ENCODE peak calls at places on chromosomes 5 and 9, in five cellular contexts. One of them, this sample, is unnamed.

GRCh38 chr5:60447488-60447920 is 252.5 kb downstream of the DEPDC1B start:
- DNase-seq in MM.1S: no peak
- DNase-seq in CD8-positive, alpha-beta memory T cell: no peak
- DNase-seq in tibial nerve: no peak
- DNase-seq in aorta: no peak
- DNase-seq in this sample: no peak

GRCh38 chr9:129351642-129352151 is 173.6 kb upstream of the IER5L start:
- DNase-seq in MM.1S: no peak
- DNase-seq in CD8-positive, alpha-beta memory T cell: no peak
- DNase-seq in tibial nerve: no peak
- DNase-seq in aorta: no peak
- DNase-seq in this sample: peak; percentile 78

GRCh38 chr9:7243838-7244237 is 486.1 kb downstream of the KDM4C start:
- DNase-seq in MM.1S: no peak
- DNase-seq in CD8-positive, alpha-beta memory T cell: no peak
- DNase-seq in tibial nerve: no peak
- DNase-seq in aorta: no peak
- DNase-seq in this sample: no peak

GRCh38 chr9:34047864-34048729 is 590 bp downstream of the UBAP2 start:
- DNase-seq in MM.1S: peak; percentile 54
- DNase-seq in CD8-positive, alpha-beta memory T cell: peak; percentile 54
- DNase-seq in tibial nerve: no peak
- DNase-seq in aorta: no peak
- DNase-seq in this sample: peak; percentile 77

GRCh38 chr5:180289433-180289832 is 2.5 kb downstream of the MAPK9 start:
- DNase-seq in MM.1S: no peak
- DNase-seq in CD8-positive, alpha-beta memory T cell: no peak
- DNase-seq in tibial nerve: no peak
- DNase-seq in aorta: no peak
- DNase-seq in this sample: no peak

GRCh38 chr9:124145903-124146575 is 111.7 kb upstream of the NEK6 start:
- DNase-seq in MM.1S: no peak
- DNase-seq in CD8-positive, alpha-beta memory T cell: no peak
- DNase-seq in tibial nerve: no peak
- DNase-seq in aorta: no peak
- DNase-seq in this sample: no peak

GRCh38 chr9:105439428-105439827 is 8.4 kb upstream of the FSD1L start:
- DNase-seq in MM.1S: no peak
- DNase-seq in CD8-positive, alpha-beta memory T cell: no peak
- DNase-seq in tibial nerve: no peak
- DNase-seq in aorta: no peak
- DNase-seq in this sample: no peak

GRCh38 chr5:42944989-42945388 is 95.1 kb downstream of the ANXA2R start:
- DNase-seq in MM.1S: no peak
- DNase-seq in CD8-positive, alpha-beta memory T cell: no peak
- DNase-seq in tibial nerve: no peak
- DNase-seq in aorta: no peak
- DNase-seq in this sample: no peak

GRCh38 chr5:30690931-30691330 is 502.6 kb upstream of the CDH6 start:
- DNase-seq in MM.1S: no peak
- DNase-seq in CD8-positive, alpha-beta memory T cell: no peak
- DNase-seq in tibial nerve: no peak
- DNase-seq in aorta: no peak
- DNase-seq in this sample: no peak

GRCh38 chr9:128884164-128884563 is 2.2 kb downstream of the LRRC8A start:
- DNase-seq in MM.1S: no peak
- DNase-seq in CD8-positive, alpha-beta memory T cell: no peak
- DNase-seq in tibial nerve: no peak
- DNase-seq in aorta: no peak
- DNase-seq in this sample: no peak

GRCh38 chr5:111997308-111998159 is 240.5 kb upstream of the NREP start:
- DNase-seq in MM.1S: no peak
- DNase-seq in CD8-positive, alpha-beta memory T cell: no peak
- DNase-seq in tibial nerve: no peak
- DNase-seq in aorta: no peak
- DNase-seq in this sample: no peak

GRCh38 chr5:27472000-27472763 is 433.8 kb upstream of the CDH9 start:
- DNase-seq in MM.1S: peak; percentile 35
- DNase-seq in CD8-positive, alpha-beta memory T cell: no peak
- DNase-seq in tibial nerve: no peak
- DNase-seq in aorta: no peak
- DNase-seq in this sample: no peak

GRCh38 chr5:132008961-132009680 is 2.3 kb downstream of the ACSL6 start:
- DNase-seq in MM.1S: no peak
- DNase-seq in CD8-positive, alpha-beta memory T cell: no peak
- DNase-seq in tibial nerve: no peak
- DNase-seq in aorta: peak; percentile 36
- DNase-seq in this sample: peak; percentile 28

GRCh38 chr5:109713453-109713852 is 23.7 kb downstream of the MAN2A1 start:
- DNase-seq in MM.1S: no peak
- DNase-seq in CD8-positive, alpha-beta memory T cell: no peak
- DNase-seq in tibial nerve: no peak
- DNase-seq in aorta: no peak
- DNase-seq in this sample: no peak

GRCh38 chr5:109709225-109709624 is 19.5 kb downstream of the MAN2A1 start:
- DNase-seq in MM.1S: no peak
- DNase-seq in CD8-positive, alpha-beta memory T cell: no peak
- DNase-seq in tibial nerve: no peak
- DNase-seq in aorta: no peak
- DNase-seq in this sample: no peak

GRCh38 chr5:109714592-109714991 is 24.9 kb downstream of the MAN2A1 start:
- DNase-seq in MM.1S: no peak
- DNase-seq in CD8-positive, alpha-beta memory T cell: no peak
- DNase-seq in tibial nerve: no peak
- DNase-seq in aorta: no peak
- DNase-seq in this sample: no peak

GRCh38 chr5:109708813-109709212 is 19.1 kb downstream of the MAN2A1 start:
- DNase-seq in MM.1S: no peak
- DNase-seq in CD8-positive, alpha-beta memory T cell: no peak
- DNase-seq in tibial nerve: no peak
- DNase-seq in aorta: no peak
- DNase-seq in this sample: no peak

GRCh38 chr5:109711681-109712080 is 22.0 kb downstream of the MAN2A1 start:
- DNase-seq in MM.1S: no peak
- DNase-seq in CD8-positive, alpha-beta memory T cell: no peak
- DNase-seq in tibial nerve: no peak
- DNase-seq in aorta: no peak
- DNase-seq in this sample: no peak
- H3K27ac ChIP-seq in MM.1S: no peak overlapping the region
- H3K27ac ChIP-seq in CD8-positive, alpha-beta memory T cell: no peak overlapping the region
- H3K27ac ChIP-seq in tibial nerve: no peak overlapping the region
- H3K27ac ChIP-seq in aorta: no peak overlapping the region
- H3K27ac ChIP-seq in this sample: no peak overlapping the region

DNA sequence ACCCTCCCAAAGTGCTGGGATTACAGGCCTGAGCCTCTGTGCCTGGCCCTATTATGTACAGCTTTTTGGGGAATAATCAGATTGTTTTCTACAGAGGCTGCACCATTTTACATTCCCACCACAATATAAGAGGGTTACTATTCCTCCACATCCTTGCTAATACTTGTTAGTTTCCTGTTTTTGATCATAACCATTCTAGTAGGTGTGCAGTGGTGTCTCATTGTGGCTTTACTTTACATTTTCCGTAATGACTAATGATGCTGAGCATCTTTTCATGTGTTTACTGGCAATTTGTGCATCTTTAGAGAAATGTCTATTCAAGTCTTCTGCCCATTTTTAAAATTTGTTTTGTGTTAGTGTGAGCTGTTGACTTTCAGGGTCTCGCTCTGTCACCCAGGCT is 18.3 kb downstream of the PTPN3 start:
- DNase-seq in MM.1S: no peak
- DNase-seq in CD8-positive, alpha-beta memory T cell: no peak
- DNase-seq in tibial nerve: no peak
- DNase-seq in aorta: no peak
- DNase-seq in this sample: no peak
- H3K4me1 ChIP-seq in MM.1S: peaks cover 3% of the 10 kb centered on the region
- H3K4me1 ChIP-seq in CD8-positive, alpha-beta memory T cell: no peaks in the 10 kb centered on the region
- H3K4me1 ChIP-seq in tibial nerve: no peaks in the 10 kb centered on the region
- H3K4me1 ChIP-seq in aorta: peaks cover 10% of the 10 kb centered on the region
- H3K4me1 ChIP-seq in this sample: no peaks in the 10 kb centered on the region

DNA sequence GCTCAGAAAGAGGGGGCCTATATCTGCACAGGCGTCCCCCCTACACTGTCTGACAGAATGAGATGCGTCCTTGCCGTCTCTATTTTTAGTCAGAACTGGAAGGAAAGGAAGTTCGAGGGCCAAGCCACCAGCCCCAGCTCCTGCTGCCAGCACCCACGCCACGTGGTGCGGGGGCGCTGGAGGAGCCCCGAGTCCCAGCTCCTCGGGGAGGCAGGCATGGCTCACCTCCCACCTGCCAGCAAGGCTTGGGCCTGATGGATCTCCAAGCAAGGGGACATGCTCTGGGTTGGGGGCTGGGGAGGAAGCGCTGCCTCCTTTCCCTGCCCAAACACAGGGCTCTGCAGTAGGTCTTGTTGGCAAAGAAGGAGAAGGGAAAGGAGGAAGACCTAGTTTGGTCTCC is 80.3 kb upstream of the ARAP3 start:
- DNase-seq in MM.1S: no peak
- DNase-seq in CD8-positive, alpha-beta memory T cell: no peak
- DNase-seq in tibial nerve: no peak
- DNase-seq in aorta: no peak
- DNase-seq in this sample: no peak
- H3K27ac ChIP-seq in MM.1S: no peak overlapping the region
- H3K27ac ChIP-seq in CD8-positive, alpha-beta memory T cell: no peak overlapping the region
- H3K27ac ChIP-seq in tibial nerve: no peak overlapping the region
- H3K27ac ChIP-seq in aorta: no peak overlapping the region
- H3K27ac ChIP-seq in this sample: no peak overlapping the region

DNA sequence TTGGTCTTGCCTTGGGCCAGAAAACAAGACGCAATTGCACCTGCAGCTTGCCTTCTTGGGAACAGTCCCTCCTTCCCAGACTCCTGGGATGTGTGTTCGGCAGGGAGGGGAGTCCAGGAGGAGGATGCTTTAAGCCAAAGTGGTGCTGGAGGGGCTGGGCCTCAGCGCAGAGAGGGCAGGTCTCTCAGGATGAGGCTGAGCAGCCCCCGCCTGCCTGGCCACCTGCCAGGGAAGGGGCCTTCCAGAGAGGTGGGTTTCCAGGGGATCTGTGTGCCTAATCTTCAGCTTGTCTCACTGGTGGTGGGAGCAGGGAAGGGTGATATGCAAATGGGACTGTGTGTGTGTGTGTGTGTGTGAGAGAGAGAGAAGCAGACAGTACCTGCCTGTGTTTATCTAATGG is 105.2 kb downstream of the ENTREP1 start:
- DNase-seq in MM.1S: no peak
- DNase-seq in CD8-positive, alpha-beta memory T cell: no peak
- DNase-seq in tibial nerve: no peak
- DNase-seq in aorta: no peak
- DNase-seq in this sample: peak; percentile 63
- H3K4me1 ChIP-seq in MM.1S: no peaks in the 10 kb centered on the region
- H3K4me1 ChIP-seq in CD8-positive, alpha-beta memory T cell: no peaks in the 10 kb centered on the region
- H3K4me1 ChIP-seq in tibial nerve: no peaks in the 10 kb centered on the region
- H3K4me1 ChIP-seq in aorta: no peaks in the 10 kb centered on the region
- H3K4me1 ChIP-seq in this sample: no peaks in the 10 kb centered on the region

GRCh38 chr5:98604301-98604700 is 169.2 kb upstream of the RGMB start:
- DNase-seq in MM.1S: no peak
- DNase-seq in CD8-positive, alpha-beta memory T cell: no peak
- DNase-seq in tibial nerve: no peak
- DNase-seq in aorta: no peak
- DNase-seq in this sample: no peak
- H3K27ac ChIP-seq in MM.1S: no peak overlapping the region
- H3K27ac ChIP-seq in CD8-positive, alpha-beta memory T cell: no peak overlapping the region
- H3K27ac ChIP-seq in tibial nerve: no peak overlapping the region
- H3K27ac ChIP-seq in aorta: no peak overlapping the region
- H3K27ac ChIP-seq in this sample: no peak overlapping the region

DNA sequence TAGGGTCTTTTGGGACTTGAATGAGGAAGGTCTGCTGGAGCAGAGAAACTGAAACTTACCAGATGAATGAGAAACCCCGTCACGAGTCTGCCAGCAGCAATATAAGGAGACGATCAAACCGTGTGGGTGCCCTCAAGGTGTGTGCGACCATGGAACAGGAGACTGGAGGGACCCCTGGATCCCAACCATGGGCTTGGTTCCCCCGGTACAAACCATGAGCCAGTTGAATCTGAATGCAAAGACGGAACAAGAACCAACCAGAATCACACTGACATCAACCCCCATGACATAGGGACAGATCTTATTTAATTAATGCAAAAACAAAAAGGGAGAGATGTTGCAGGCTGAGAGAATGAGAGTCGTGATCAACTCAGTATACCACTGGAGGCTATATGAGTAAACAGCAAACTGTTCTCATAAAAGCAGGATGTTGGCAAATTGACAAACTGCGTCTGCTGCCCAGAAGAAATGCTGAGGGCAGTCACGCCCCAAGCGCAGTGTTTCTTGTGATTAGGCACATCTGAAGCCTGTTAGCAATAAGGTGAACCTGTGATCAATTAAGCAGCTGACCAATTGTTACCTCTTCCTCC is 475.5 kb upstream of the ACO1 start:
- DNase-seq in MM.1S: no peak
- DNase-seq in CD8-positive, alpha-beta memory T cell: no peak
- DNase-seq in tibial nerve: no peak
- DNase-seq in aorta: no peak
- DNase-seq in this sample: no peak
- H3K4me1 ChIP-seq in MM.1S: peaks cover 9% of the 10 kb centered on the region
- H3K4me1 ChIP-seq in CD8-positive, alpha-beta memory T cell: no peaks in the 10 kb centered on the region
- H3K4me1 ChIP-seq in tibial nerve: no peaks in the 10 kb centered on the region
- H3K4me1 ChIP-seq in aorta: no peaks in the 10 kb centered on the region
- H3K4me1 ChIP-seq in this sample: no peaks in the 10 kb centered on the region

This sample was measured in sigmoid colon.